ENCODE peak calls at places on chromosomes 1 and 21, in five cellular contexts. P is GM23248, F is right cardiac atrium, N is foreskin keratinocyte, G is sigmoid colon. V is an unnamed sample.
A peak's percentile ranks its signal among the peaks of the same experiment; 100 is the strongest.

GRCh38 chr1:41919764-41920397 is 1.2 kb upstream of the HIVEP3 start:
- DNase-seq in F (peak; percentile 86), P (peak; percentile 47), N (no peak), G (no peak), V (no peak)

GRCh38 chr1:174023438-174023837 is 1.3 kb upstream of the RC3H1 start:
- DNase-seq in P (peak; percentile 33), N (no peak), G (no peak), F (no peak), V (no peak)

GRCh38 chr1:168092566-168093355 is 44.0 kb downstream of the GPR161 start:
- DNase-seq in P (no peak), G (no peak), F (no peak), N (no peak), V (no peak)

GRCh38 chr1:45923343-45923742 is 119.9 kb downstream of the MAST2 start:
- DNase-seq in F (no peak), G (no peak), P (no peak), N (no peak), V (no peak)

GRCh38 chr1:44421374-44422028 is 16.4 kb downstream of the RNF220 start:
- DNase-seq in F (no peak), P (no peak), G (no peak), N (no peak), V (no peak)

GRCh38 chr1:147717051-147717705 is 43.2 kb downstream of the GJA5 start:
- DNase-seq in G (no peak), P (no peak), F (no peak), N (peak; percentile 93), V (no peak)

GRCh38 chr1:17081439-17081838 is 27.6 kb upstream of the SDHB start:
- DNase-seq in P (no peak), G (no peak), F (no peak), N (no peak), V (peak; percentile 73)

GRCh38 chr1:12184008-12184681 is 17.4 kb downstream of the TNFRSF1B start:
- DNase-seq in G (peak; percentile 96), F (peak; percentile 95), P (peak; percentile 66), N (no peak), V (peak; percentile 67)

GRCh38 chr1:177983087-177983823 is 13.4 kb upstream of the SEC16B start:
- DNase-seq in P (peak; percentile 68), N (no peak), G (no peak), F (no peak), V (no peak)

GRCh38 chr1:203129501-203130231 is 2.1 kb downstream of the ADORA1 start:
- DNase-seq in G (no peak), N (no peak), P (peak; percentile 11), F (peak; percentile 86), V (peak; percentile 63)

GRCh38 chr21:18449586-18449985 is 46.0 kb upstream of the TMPRSS15 start:
- DNase-seq in P (no peak), F (no peak), N (peak; percentile 40), G (no peak), V (no peak)

GRCh38 chr1:78004719-78005346 is at the start of gene DNAJB4:
- DNase-seq in P (peak; percentile 98), N (peak; percentile 93), G (peak; percentile 90), F (peak; percentile 58), V (no peak)

GRCh38 chr1:214551052-214551435 is 358 bp downstream of the PTPN14 start:
- DNase-seq in N (no peak), P (no peak), F (peak; percentile 85), G (peak; percentile 81), V (peak; percentile 54)

GRCh38 chr1:162366149-162366548 is 10.5 kb downstream of the SPATA46 start:
- DNase-seq in F (no peak), P (no peak), N (no peak), G (no peak), V (no peak)

GRCh38 chr1:110548381-110548780 is 29.4 kb upstream of the KCNA10 start:
- DNase-seq in P (peak; percentile 50), F (no peak), N (no peak), G (no peak), V (no peak)

GRCh38 chr1:164914208-164914607 is 355.2 kb downstream of the PBX1 start:
- DNase-seq in N (no peak), F (no peak), P (peak; percentile 41), G (no peak), V (no peak)

GRCh38 chr1:100584761-100585745 is 47.1 kb downstream of the GPR88 start:
- DNase-seq in F (no peak), G (no peak), N (no peak), P (peak; percentile 61), V (no peak)

GRCh38 chr1:55320891-55321290 is 105.7 kb upstream of the USP24 start:
- DNase-seq in F (no peak), N (peak; percentile 67), P (no peak), G (no peak), V (no peak)

GRCh38 chr1:10386761-10387482 is 11.9 kb upstream of the PGD start:
- DNase-seq in P (no peak), N (no peak), F (no peak), G (no peak), V (no peak)

GRCh38 chr1:63731117-63732043 is 42.4 kb upstream of the ROR1 start:
- DNase-seq in G (no peak), P (peak; percentile 95), N (peak; percentile 94), F (peak; percentile 56), V (no peak)

GRCh38 chr1:239976130-239976968 is 115.3 kb upstream of the FMN2 start:
- DNase-seq in N (no peak), P (peak; percentile 69), F (peak; percentile 68), G (no peak), V (no peak)

GRCh38 chr1:213070399-213070798 is 19.4 kb downstream of the RPS6KC1 start:
- DNase-seq in G (no peak), F (no peak), P (peak; percentile 80), N (peak; percentile 27), V (no peak)

GRCh38 chr1:54811739-54812655 is 10.9 kb upstream of the TTC22 start:
- DNase-seq in N (no peak), G (no peak), P (no peak), F (no peak), V (no peak)

DNA sequence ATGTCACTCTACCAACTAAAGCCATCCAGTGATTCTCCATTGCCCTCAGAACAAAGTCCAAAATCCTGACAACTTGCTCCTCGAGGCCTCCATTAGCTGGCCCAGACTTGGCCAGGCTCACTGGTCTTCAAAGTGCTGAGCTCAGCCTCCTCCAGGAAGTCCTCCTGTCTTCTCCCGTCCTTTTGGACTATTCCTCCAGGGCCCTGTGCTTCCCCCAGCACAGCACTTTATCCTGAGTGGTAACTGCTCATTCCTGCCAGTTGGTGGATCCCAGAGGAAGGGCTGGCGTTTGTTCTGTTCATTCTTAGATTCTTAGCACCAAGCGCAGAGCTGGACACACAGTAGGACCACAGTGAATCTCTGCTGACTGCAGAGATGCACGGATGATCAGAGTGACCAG is 179.9 kb downstream of the PTPRU start:
- DNase-seq in G (no peak), N (no peak), P (no peak), F (no peak), V (no peak)
- H3K27me3 ChIP-seq in G (no peaks in the 10 kb centered on the region), N (peaks cover 22% of the 10 kb centered on the region), P (peaks cover 4% of the 10 kb centered on the region), F (no peaks in the 10 kb centered on the region), V (no peaks in the 10 kb centered on the region)

GRCh38 chr1:211752317-211752716 is 76.9 kb upstream of the NEK2 start:
- DNase-seq in P (no peak), G (no peak), N (no peak), F (no peak), V (no peak)

GRCh38 chr1:211753649-211754251 is 76.8 kb downstream of the LPGAT1 start:
- DNase-seq in G (no peak), P (no peak), F (no peak), N (no peak), V (no peak)

GRCh38 chr1:211750599-211750998 is 75.2 kb upstream of the NEK2 start:
- DNase-seq in F (no peak), P (no peak), G (no peak), N (no peak), V (no peak)

GRCh38 chr1:211751438-211751837 is 76.0 kb upstream of the NEK2 start:
- DNase-seq in P (no peak), G (no peak), F (no peak), N (no peak), V (no peak)

DNA sequence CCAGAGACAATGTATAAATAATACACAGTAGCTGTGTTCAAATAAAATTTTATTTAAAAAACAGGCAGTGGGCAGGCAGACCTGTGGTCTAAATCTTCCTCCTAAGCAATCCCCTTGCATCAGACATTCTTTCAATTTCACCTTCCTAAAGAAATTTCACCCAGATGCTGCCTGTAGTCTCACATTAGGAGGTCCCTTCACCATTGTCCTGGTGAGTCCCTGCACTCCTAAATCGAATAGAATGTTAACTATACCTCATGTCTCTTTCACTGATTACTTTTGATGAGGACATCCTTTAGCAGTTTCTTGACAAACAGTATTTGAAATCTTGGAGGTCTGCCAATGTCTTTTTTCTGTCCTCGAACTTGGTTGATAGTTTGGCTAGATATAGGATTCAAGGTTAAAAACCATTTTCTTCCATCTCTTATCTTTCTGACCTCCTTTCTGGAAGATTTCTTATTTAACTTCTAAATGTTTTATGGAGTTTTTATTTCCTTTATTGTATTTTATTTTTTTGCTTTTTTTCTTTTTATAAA is 77.5 kb downstream of the LPGAT1 start:
- DNase-seq in F (no peak), N (no peak), P (no peak), G (no peak), V (no peak)
- H3K27me3 ChIP-seq in F (no peaks in the 10 kb centered on the region), N (no peaks in the 10 kb centered on the region), P (no peaks in the 10 kb centered on the region), G (no peaks in the 10 kb centered on the region), V (no peaks in the 10 kb centered on the region)

GRCh38 chr1:156435551-156436318 is 64.8 kb downstream of the MEF2D start:
- DNase-seq in N (no peak), F (peak; percentile 48), P (peak; percentile 37), G (no peak), V (no peak)

GRCh38 chr1:156437465-156437864 is 63.1 kb downstream of the MEF2D start:
- DNase-seq in F (no peak), G (no peak), P (no peak), N (no peak), V (no peak)

GRCh38 chr1:156436319-156437043 is 64.1 kb downstream of the MEF2D start:
- DNase-seq in N (no peak), G (no peak), F (peak; percentile 47), P (peak; percentile 5), V (no peak)

GRCh38 chr1:156438278-156438987 is 62.1 kb downstream of the MEF2D start:
- DNase-seq in F (no peak), G (no peak), N (no peak), P (peak; percentile 35), V (no peak)

GRCh38 chr1:156437054-156437453 is 63.5 kb downstream of the MEF2D start:
- DNase-seq in P (no peak), G (no peak), N (no peak), F (no peak), V (no peak)
- H3K27me3 ChIP-seq in P (peaks cover 98% of the 10 kb centered on the region), G (peaks cover 76% of the 10 kb centered on the region), N (peaks cover 100% of the 10 kb centered on the region), F (no peaks in the 10 kb centered on the region), V (peaks cover 84% of the 10 kb centered on the region)

GRCh38 chr1:7623886-7624285 is 147.2 kb upstream of the VAMP3 start:
- DNase-seq in G (no peak), F (peak; percentile 36), P (no peak), N (no peak), V (no peak)
- H3K27me3 ChIP-seq in G (no peaks in the 10 kb centered on the region), F (no peaks in the 10 kb centered on the region), P (peaks cover 25% of the 10 kb centered on the region), N (peaks cover 24% of the 10 kb centered on the region), V (peaks cover 4% of the 10 kb centered on the region)

V was measured in breast epithelium.